ENCODE peak calls at places on chromosomes 1 and 21, in six cellular contexts. U is HCT116, K is GM12878, F is K562, S is HepG2, B is H1. H is an unnamed sample. For H3K4me1 and H3K36me3, the result is how much of the 10 kb centered on the place peaks cover.

GRCh38 chr1:68011786-68012375 is 38.5 kb downstream of the DIRAS3 start:
- DNase-seq in B (no peak), U (no peak), S (no peak), K (no peak), F (no peak), H (no peak)

GRCh38 chr1:119895102-119895501 is 1.2 kb downstream of the ADAM30 start:
- DNase-seq in K (no peak), U (no peak), F (no peak), B (no peak), S (no peak), H (no peak)

GRCh38 chr1:160205974-160206369 is 788 bp downstream of the PEA15 start:
- DNase-seq in K (no peak), U (peak), S (no peak), F (peak), B (no peak), H (no peak)

GRCh38 chr1:64062529-64062928 is 140.9 kb upstream of the UBE2U start:
- DNase-seq in B (no peak), S (no peak), K (no peak), U (no peak), F (no peak), H (no peak)

GRCh38 chr1:20233866-20234265 is 47.5 kb upstream of the PLA2G2C start:
- DNase-seq in B (no peak), K (no peak), S (no peak), U (no peak), F (no peak), H (no peak)

GRCh38 chr1:20079661-20080305 is 9.8 kb downstream of the PLA2G5 start:
- DNase-seq in F (no peak), U (no peak), S (no peak), B (no peak), K (no peak), H (no peak)

GRCh38 chr21:17780539-17780938 is 38.6 kb downstream of the C21orf91 start:
- DNase-seq in S (no peak), K (peak), U (no peak), B (no peak), F (no peak), H (no peak)

GRCh38 chr1:182259229-182259872 is 132.2 kb downstream of the GLUL start:
- DNase-seq in K (peak), S (no peak), F (peak), U (no peak), B (no peak), H (no peak)

GRCh38 chr1:38699330-38700076 is 160.1 kb downstream of the RRAGC start:
- DNase-seq in U (no peak), B (no peak), S (no peak), K (no peak), F (no peak), H (no peak)

GRCh38 chr1:152167835-152168534 is 9.0 kb upstream of the RPTN start:
- DNase-seq in B (no peak), K (no peak), S (peak), U (peak), F (no peak), H (no peak)
- H3K4me1 ChIP-seq in B (under half), K (under half), S (under half), U (under half), F (under half), H (under half)

DNA sequence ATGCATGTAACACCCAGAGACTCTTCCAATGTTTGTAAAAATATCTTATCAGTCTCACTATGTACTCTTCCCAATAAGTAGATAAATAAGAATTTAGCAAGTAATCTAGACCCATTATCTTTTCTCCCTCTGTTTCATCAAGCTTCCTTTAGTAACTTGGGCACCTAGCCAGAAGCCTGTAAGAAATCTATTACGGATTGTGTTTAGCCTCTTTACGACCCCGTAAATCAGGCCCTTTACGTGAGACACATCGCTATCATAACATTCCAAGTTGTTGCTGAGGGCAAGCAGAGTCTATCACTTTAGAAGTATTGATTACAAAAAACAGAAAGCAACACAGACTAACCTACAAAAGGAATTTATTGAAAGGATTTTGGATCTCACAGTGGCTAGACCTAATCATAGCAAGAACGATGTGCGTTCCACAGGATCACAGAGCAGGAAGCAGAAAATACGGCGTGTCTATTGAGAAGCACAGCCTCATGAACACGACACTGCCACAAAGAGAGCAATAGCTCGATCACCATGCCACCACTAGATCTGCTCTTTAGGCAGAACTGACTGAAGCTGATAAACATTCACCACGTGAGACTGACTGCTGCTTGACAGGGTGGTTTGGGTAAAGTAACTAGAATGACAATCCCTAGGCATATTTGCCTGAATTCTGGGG is 922.1 kb downstream of the AMY1C start:
- DNase-seq in S (no peak), K (no peak), F (no peak), B (no peak), U (no peak), H (no peak)
- TF ChIP-seq ZNF274 in S (no peak), K (no peak), F (no peak), B (no peak), U (no peak), H (no peak)

DNA sequence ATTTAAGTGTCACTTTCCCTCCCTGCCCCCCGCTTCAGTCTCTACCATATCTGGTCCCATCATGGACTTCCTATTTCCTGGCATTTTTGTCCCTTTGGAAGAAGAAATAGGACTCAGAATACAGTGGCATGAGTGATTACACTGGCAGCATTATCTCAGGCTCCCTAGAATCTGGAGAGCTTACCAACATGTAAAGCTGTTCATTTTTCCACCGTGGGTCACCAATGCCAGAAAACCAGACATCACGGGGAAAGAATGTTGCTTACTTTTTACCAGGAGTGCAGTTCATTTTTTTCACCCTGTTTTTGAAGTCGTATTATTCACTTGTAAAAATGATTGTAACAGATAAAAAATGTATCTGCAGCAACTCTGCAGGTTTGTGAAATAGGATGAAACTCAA is 44.8 kb downstream of the BACH1 start:
- DNase-seq in K (no peak), U (no peak), B (no peak), S (no peak), F (no peak), H (no peak)
- H3K36me3 ChIP-seq in K (under half), U (under half), B (under half), S (under half), F (under half), H (under half)

DNA sequence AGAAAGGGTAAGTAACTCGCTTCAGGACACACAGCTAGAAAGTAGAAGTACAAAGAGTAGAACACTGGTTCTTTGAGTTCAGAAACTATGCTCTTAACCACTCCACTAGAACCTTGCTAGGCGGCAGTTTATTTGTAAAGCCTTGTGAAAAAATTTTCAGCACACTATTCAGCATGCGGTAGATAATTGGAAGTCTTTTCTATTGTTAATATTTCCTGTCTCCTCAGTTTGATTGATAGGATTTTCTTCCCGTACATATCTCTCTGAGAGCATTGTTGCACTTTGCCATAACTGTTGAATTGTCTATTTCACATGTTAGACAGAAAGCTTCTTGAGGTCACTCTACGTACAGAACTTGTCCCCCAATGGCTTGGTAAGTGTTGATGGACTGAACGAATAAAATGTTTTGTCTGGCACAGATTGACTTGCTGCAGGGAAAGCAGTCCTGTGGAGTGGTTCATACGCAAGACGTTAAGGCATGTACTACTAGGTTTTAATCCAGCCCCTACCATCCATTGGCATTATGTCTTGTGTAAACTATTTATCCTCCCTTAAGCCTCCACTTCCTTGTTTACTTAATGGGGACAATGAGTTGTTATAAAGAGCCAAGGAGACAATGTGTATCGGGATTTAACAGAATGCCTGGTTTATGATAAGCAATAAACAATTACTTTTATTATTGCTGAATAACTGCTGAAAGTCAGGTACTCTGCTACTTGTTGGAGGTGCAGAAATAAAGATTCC is 35.8 kb downstream of the C1orf21 start:
- DNase-seq in F (no peak), K (no peak), S (no peak), U (no peak), B (no peak), H (no peak)
- H3K4me1 ChIP-seq in F (under half), K (under half), S (under half), U (under half), B (under half), H (under half)

H was measured in NT2/D1.